ENCODE peak calls at places on chromosomes 12 and 14, in six cellular contexts. One of them, this sample, is unnamed.

GRCh38 chr12:6632026-6632978 is 3.5 kb downstream of the LPAR5 start:
- DNase-seq in IMR-90: no peak
- DNase-seq in mesenchymal stem cell: no peak
- DNase-seq in H1: no peak
- DNase-seq in trophoblast cell: no peak
- DNase-seq in neuronal stem cell: no peak
- DNase-seq in this sample: no peak

GRCh38 chr12:107884769-107885694 is 110.5 kb downstream of the ASCL4 start:
- DNase-seq in trophoblast cell: peak
- DNase-seq in mesenchymal stem cell: peak
- DNase-seq in neuronal stem cell: peak
- DNase-seq in H1: no peak
- DNase-seq in IMR-90: peak
- DNase-seq in this sample: peak

GRCh38 chr12:52349196-52349595 is 18.1 kb downstream of the KRT85 start:
- DNase-seq in neuronal stem cell: no peak
- DNase-seq in H1: no peak
- DNase-seq in trophoblast cell: no peak
- DNase-seq in mesenchymal stem cell: no peak
- DNase-seq in IMR-90: peak
- DNase-seq in this sample: no peak

GRCh38 chr14:99055019-99055418 is 217.0 kb downstream of the BCL11B start:
- DNase-seq in neuronal stem cell: no peak
- DNase-seq in H1: no peak
- DNase-seq in trophoblast cell: peak
- DNase-seq in mesenchymal stem cell: no peak
- DNase-seq in IMR-90: no peak
- DNase-seq in this sample: no peak

GRCh38 chr14:51653096-51653814 is 1.5 kb downstream of the FRMD6 start:
- DNase-seq in neuronal stem cell: no peak
- DNase-seq in mesenchymal stem cell: peak
- DNase-seq in H1: no peak
- DNase-seq in trophoblast cell: no peak
- DNase-seq in IMR-90: peak
- DNase-seq in this sample: no peak

GRCh38 chr12:91053951-91054715 is 3.7 kb downstream of the KERA start:
- DNase-seq in H1: no peak
- DNase-seq in trophoblast cell: no peak
- DNase-seq in IMR-90: peak
- DNase-seq in neuronal stem cell: no peak
- DNase-seq in mesenchymal stem cell: peak
- DNase-seq in this sample: no peak

GRCh38 chr12:123532808-123533649 is 490 bp downstream of the RILPL1 start:
- DNase-seq in neuronal stem cell: peak
- DNase-seq in trophoblast cell: peak
- DNase-seq in IMR-90: peak
- DNase-seq in H1: no peak
- DNase-seq in mesenchymal stem cell: peak
- DNase-seq in this sample: peak

GRCh38 chr12:69708649-69709048 is 9.5 kb upstream of the BEST3 start:
- DNase-seq in trophoblast cell: no peak
- DNase-seq in mesenchymal stem cell: no peak
- DNase-seq in neuronal stem cell: no peak
- DNase-seq in IMR-90: no peak
- DNase-seq in H1: no peak
- DNase-seq in this sample: no peak

GRCh38 chr12:11710906-11711305 is 61.4 kb downstream of the ETV6 start:
- DNase-seq in mesenchymal stem cell: no peak
- DNase-seq in neuronal stem cell: no peak
- DNase-seq in IMR-90: no peak
- DNase-seq in H1: no peak
- DNase-seq in trophoblast cell: no peak
- DNase-seq in this sample: no peak

GRCh38 chr12:11712491-11712890 is 63.0 kb downstream of the ETV6 start:
- DNase-seq in mesenchymal stem cell: no peak
- DNase-seq in neuronal stem cell: no peak
- DNase-seq in trophoblast cell: no peak
- DNase-seq in H1: no peak
- DNase-seq in IMR-90: no peak
- DNase-seq in this sample: no peak

GRCh38 chr12:11713202-11713601 is 63.7 kb downstream of the ETV6 start:
- DNase-seq in IMR-90: no peak
- DNase-seq in mesenchymal stem cell: no peak
- DNase-seq in H1: no peak
- DNase-seq in trophoblast cell: no peak
- DNase-seq in neuronal stem cell: no peak
- DNase-seq in this sample: no peak

GRCh38 chr12:11710431-11710830 is 61.0 kb downstream of the ETV6 start:
- DNase-seq in trophoblast cell: no peak
- DNase-seq in mesenchymal stem cell: no peak
- DNase-seq in IMR-90: no peak
- DNase-seq in neuronal stem cell: no peak
- DNase-seq in H1: no peak
- DNase-seq in this sample: no peak

GRCh38 chr12:11711675-11712327 is 62.3 kb downstream of the ETV6 start:
- DNase-seq in trophoblast cell: no peak
- DNase-seq in neuronal stem cell: no peak
- DNase-seq in mesenchymal stem cell: no peak
- DNase-seq in IMR-90: peak
- DNase-seq in H1: no peak
- DNase-seq in this sample: no peak
- H4K91ac ChIP-seq in trophoblast cell: no peak
- H4K91ac ChIP-seq in neuronal stem cell: no peak
- H4K91ac ChIP-seq in mesenchymal stem cell: no peak
- H4K91ac ChIP-seq in IMR-90: no peak
- H4K91ac ChIP-seq in H1: no peak
- H4K91ac ChIP-seq in this sample: no peak

DNA sequence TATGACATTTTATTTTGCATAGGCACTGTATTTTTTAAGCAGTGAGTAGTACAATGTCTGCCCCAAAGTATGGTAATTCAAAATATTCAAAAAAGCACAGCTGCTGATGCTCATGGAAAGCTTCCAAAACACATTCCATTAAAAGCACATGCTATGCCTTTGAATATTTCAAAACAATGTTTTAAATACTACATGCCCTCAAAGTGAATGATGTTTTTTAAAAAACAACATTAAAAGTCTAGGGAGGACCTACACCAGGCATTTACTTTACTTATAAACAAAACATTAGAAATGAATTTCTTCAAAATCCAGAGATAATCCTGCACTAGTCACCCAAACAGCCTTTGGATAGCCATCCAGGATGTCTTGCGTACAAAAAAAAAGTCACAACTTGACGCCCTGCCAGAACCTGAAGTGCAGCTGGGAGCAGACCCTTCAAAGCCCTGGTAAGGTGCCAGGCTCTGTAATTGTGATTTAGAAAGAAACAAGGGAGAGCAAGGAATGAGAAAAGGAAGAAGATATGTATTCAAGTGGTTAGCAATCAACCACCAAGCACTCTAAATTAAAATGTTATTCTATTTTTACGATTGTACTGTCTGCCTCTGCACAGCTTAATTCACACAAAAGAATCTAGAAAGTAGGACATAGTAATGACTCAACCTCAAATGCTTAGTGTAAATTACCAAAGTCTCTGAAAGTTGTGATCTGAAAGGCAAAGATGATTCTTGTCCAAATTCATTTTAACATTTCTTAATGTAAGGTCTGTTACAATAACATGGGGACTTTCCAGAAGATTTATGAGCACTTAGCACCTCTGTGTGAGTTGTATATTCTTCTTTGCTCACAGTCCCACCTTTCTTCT is 31.9 kb downstream of the CEP83 start:
- DNase-seq in neuronal stem cell: no peak
- DNase-seq in H1: no peak
- DNase-seq in mesenchymal stem cell: peak
- DNase-seq in IMR-90: peak
- DNase-seq in trophoblast cell: no peak
- DNase-seq in this sample: no peak
- H4K91ac ChIP-seq in neuronal stem cell: no peak
- H4K91ac ChIP-seq in H1: no peak
- H4K91ac ChIP-seq in mesenchymal stem cell: no peak
- H4K91ac ChIP-seq in IMR-90: no peak
- H4K91ac ChIP-seq in trophoblast cell: no peak
- H4K91ac ChIP-seq in this sample: no peak

GRCh38 chr14:100067971-100068959 is 3.0 kb downstream of the EVL start:
- DNase-seq in H1: no peak
- DNase-seq in neuronal stem cell: no peak
- DNase-seq in mesenchymal stem cell: no peak
- DNase-seq in IMR-90: peak
- DNase-seq in trophoblast cell: peak
- DNase-seq in this sample: no peak
- H4K91ac ChIP-seq in H1: no peak
- H4K91ac ChIP-seq in neuronal stem cell: no peak
- H4K91ac ChIP-seq in mesenchymal stem cell: no peak
- H4K91ac ChIP-seq in IMR-90: no peak
- H4K91ac ChIP-seq in trophoblast cell: peak
- H4K91ac ChIP-seq in this sample: peak

GRCh38 chr12:4421590-4422031 is 24.0 kb downstream of the FGF6 start:
- DNase-seq in trophoblast cell: no peak
- DNase-seq in IMR-90: peak
- DNase-seq in H1: no peak
- DNase-seq in neuronal stem cell: peak
- DNase-seq in mesenchymal stem cell: peak
- DNase-seq in this sample: no peak

GRCh38 chr12:4417471-4417870 is 28.1 kb downstream of the FGF6 start:
- DNase-seq in trophoblast cell: no peak
- DNase-seq in mesenchymal stem cell: no peak
- DNase-seq in IMR-90: no peak
- DNase-seq in H1: no peak
- DNase-seq in neuronal stem cell: peak
- DNase-seq in this sample: no peak

GRCh38 chr12:4418913-4419312 is 26.7 kb downstream of the FGF6 start:
- DNase-seq in mesenchymal stem cell: no peak
- DNase-seq in trophoblast cell: no peak
- DNase-seq in neuronal stem cell: no peak
- DNase-seq in H1: no peak
- DNase-seq in IMR-90: no peak
- DNase-seq in this sample: no peak

GRCh38 chr12:4423528-4424195 is 22.0 kb downstream of the FGF6 start:
- DNase-seq in trophoblast cell: no peak
- DNase-seq in IMR-90: no peak
- DNase-seq in mesenchymal stem cell: no peak
- DNase-seq in neuronal stem cell: no peak
- DNase-seq in H1: no peak
- DNase-seq in this sample: no peak

GRCh38 chr12:4422985-4423384 is 22.6 kb downstream of the FGF6 start:
- DNase-seq in H1: no peak
- DNase-seq in neuronal stem cell: no peak
- DNase-seq in mesenchymal stem cell: no peak
- DNase-seq in trophoblast cell: no peak
- DNase-seq in IMR-90: no peak
- DNase-seq in this sample: no peak
- H4K91ac ChIP-seq in H1: no peak
- H4K91ac ChIP-seq in neuronal stem cell: no peak
- H4K91ac ChIP-seq in mesenchymal stem cell: no peak
- H4K91ac ChIP-seq in trophoblast cell: no peak
- H4K91ac ChIP-seq in IMR-90: no peak
- H4K91ac ChIP-seq in this sample: no peak

DNA sequence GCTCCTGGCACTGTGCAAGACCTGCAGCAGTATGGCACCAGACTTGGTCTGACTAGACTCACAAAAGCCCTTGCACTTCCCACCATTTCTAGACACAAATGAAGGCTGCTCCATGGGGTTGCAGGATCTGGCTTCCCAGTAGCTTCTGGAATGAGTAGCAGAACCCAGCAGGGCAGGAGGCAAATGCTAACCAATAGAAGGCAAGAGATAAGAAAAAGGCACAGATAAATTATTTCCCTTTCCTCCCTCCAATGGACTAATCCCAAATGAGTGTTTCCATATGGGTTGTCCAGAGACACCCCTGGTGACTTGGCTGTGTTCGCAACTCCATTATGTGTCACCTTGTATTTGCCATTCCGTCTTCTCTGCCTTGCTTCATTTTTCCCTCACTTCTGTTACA is 49.7 kb downstream of the KIF21A start:
- DNase-seq in mesenchymal stem cell: no peak
- DNase-seq in H1: no peak
- DNase-seq in IMR-90: no peak
- DNase-seq in trophoblast cell: no peak
- DNase-seq in neuronal stem cell: no peak
- DNase-seq in this sample: no peak
- H4K91ac ChIP-seq in mesenchymal stem cell: no peak
- H4K91ac ChIP-seq in H1: peak
- H4K91ac ChIP-seq in IMR-90: no peak
- H4K91ac ChIP-seq in trophoblast cell: no peak
- H4K91ac ChIP-seq in neuronal stem cell: no peak
- H4K91ac ChIP-seq in this sample: no peak

This sample was measured in H9.